ENCODE peak calls at places on chromosomes 2 and 18, in nine cellular contexts. V is PC-9; O is fibroblast of lung; Z is CD8-positive, alpha-beta T cell; N is MM.1S; X is brain microvascular endothelial cell; Q is mammary epithelial cell; J is AG04450; M is choroid plexus epithelial cell. Y is an unnamed sample.
A peak's percentile ranks its signal among the peaks of the same experiment; 100 is the strongest.

GRCh38 chr2:197606180-197606579 is 69.2 kb downstream of the RFTN2 start:
- DNase-seq in N (no peak), Z (no peak), J (no peak), X (no peak), M (no peak), O (no peak), V (no peak), Q (no peak), Y (no peak)

GRCh38 chr2:36710858-36711520 is 14.5 kb downstream of the VIT start:
- DNase-seq in V (no peak), M (no peak), X (no peak), Q (no peak), Z (no peak), O (no peak), N (no peak), J (no peak), Y (no peak)

GRCh38 chr2:100571668-100572067 is 8.9 kb downstream of the PDCL3 start:
- DNase-seq in N (no peak), O (no peak), Z (no peak), M (no peak), J (no peak), V (no peak), Q (no peak), X (no peak), Y (no peak)

GRCh38 chr2:143175435-143175834 is 46.2 kb downstream of the ARHGAP15 start:
- DNase-seq in M (no peak), N (no peak), X (no peak), Q (no peak), Z (no peak), J (no peak), V (no peak), O (no peak), Y (no peak)

GRCh38 chr2:35978218-35978617 is 377.4 kb upstream of the CRIM1 start:
- DNase-seq in Z (no peak), M (no peak), N (peak; percentile 64), Q (no peak), V (no peak), J (no peak), O (no peak), X (no peak), Y (no peak)

GRCh38 chr18:24683965-24684364 is 223.5 kb downstream of the HRH4 start:
- DNase-seq in X (no peak), V (no peak), J (no peak), N (no peak), M (no peak), O (no peak), Q (peak; percentile 11), Z (no peak), Y (no peak)

GRCh38 chr2:26978061-26978596 is 7.7 kb downstream of the MAPRE3 start:
- DNase-seq in Z (no peak), Q (peak; percentile 76), V (peak; percentile 41), X (no peak), N (no peak), O (peak; percentile 77), M (no peak), J (no peak), Y (no peak)

GRCh38 chr2:228938629-228939028 is 332.5 kb downstream of the PID1 start:
- DNase-seq in Z (no peak), M (peak; percentile 64), X (no peak), V (no peak), N (no peak), O (peak; percentile 10), Q (peak; percentile 22), J (no peak), Y (no peak)

GRCh38 chr2:196247114-196247978 is 76.0 kb upstream of the STK17B start:
- DNase-seq in V (no peak), X (no peak), O (no peak), M (no peak), Z (no peak), Q (no peak), J (no peak), N (no peak), Y (no peak)

GRCh38 chr2:196247979-196248286 is 76.6 kb upstream of the STK17B start:
- DNase-seq in V (no peak), J (no peak), O (no peak), X (no peak), Z (no peak), N (no peak), M (no peak), Q (no peak), Y (no peak)

GRCh38 chr2:196249171-196249570 is 77.8 kb upstream of the STK17B start:
- DNase-seq in Z (no peak), Q (no peak), N (no peak), V (no peak), X (no peak), O (peak; percentile 88), J (peak; percentile 72), M (no peak), Y (no peak)

GRCh38 chr2:196249860-196250259 is 78.5 kb upstream of the STK17B start:
- DNase-seq in M (no peak), J (no peak), Q (no peak), Z (no peak), N (peak; percentile 34), X (no peak), V (no peak), O (peak; percentile 82), Y (no peak)

DNA sequence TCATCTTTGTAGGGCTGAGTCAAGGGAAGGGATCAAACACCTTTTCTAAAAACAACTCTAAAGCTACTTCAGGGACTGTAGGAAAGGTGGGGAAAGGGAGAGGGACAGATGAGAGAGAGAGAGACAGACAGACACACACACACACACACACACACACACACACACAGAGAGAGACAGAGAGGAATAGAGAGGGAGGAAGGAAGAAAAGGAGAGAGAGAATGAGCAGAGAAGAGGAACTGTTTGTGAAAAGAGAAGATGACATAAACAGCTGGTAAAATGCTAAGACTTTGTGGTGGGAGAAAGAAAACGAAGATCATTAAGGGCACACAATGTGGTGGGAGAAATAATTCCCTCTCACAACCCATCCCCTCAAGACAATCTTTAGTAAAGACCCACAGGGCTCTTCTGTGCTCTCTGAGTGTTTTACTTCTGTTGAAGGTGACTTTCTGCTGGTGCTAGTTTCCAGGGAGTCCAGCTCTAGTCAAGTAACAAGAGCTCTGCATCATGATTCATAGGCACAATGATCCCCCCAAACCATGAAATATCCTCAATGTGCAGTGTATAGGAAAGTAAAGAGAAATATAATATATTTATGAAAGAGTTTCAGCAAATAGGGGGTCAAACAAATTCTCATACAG is 77.2 kb upstream of the STK17B start:
- DNase-seq in J (no peak), V (no peak), N (no peak), O (no peak), M (no peak), Q (no peak), X (no peak), Z (no peak), Y (no peak)
- H3K4me3 ChIP-seq in J (no peak overlapping the region), V (no peak overlapping the region), N (no peak overlapping the region), O (no peak overlapping the region), M (no peak overlapping the region), Q (no peak overlapping the region), X (no peak overlapping the region), Z (no peak overlapping the region), Y (no peak overlapping the region)

DNA sequence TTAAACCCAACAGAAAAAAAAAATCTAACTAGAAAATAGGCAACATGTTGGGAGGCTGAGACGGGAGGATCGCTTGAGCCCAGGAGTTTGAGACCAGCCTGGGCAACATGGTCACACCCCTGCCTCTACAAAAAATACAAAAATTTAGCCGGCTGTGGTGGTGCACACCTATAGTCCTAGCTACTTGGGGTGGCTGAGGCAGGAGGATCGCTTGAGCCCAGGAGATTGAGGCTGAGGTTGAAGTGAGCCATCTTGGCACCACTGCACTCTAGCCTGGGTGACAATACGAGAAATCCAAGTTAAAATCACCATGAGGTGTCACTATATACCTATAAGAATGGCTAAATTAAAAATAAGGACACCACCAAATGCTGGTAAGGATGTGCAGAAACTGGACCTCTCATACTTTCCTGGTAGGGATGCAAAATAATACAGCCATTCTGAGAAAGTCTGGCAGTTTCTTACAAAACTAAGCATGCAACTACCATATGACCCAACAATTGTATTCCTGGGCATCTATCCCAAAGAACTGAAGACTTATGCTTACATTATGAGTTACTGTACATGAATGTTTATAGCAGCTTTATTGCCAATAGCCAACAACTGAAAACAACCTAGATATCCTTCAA is 2.2 kb downstream of the SEPTIN10 start:
- DNase-seq in X (peak; percentile 28), V (no peak), Z (no peak), J (peak; percentile 78), O (peak; percentile 85), N (peak; percentile 66), Q (peak; percentile 34), M (peak; percentile 70), Y (no peak)
- TF ChIP-seq CTCF in X (no peak), V (no peak), Z (no peak), J (no peak), O (no peak), N (peak; percentile 45), Q (peak; percentile 37), M (peak; percentile 4), Y (no peak)

GRCh38 chr2:44778221-44778654 is 163.3 kb upstream of the SIX3 start:
- DNase-seq in M (no peak), Q (no peak), J (no peak), Z (no peak), X (no peak), N (no peak), O (peak; percentile 12), V (no peak), Y (no peak)

GRCh38 chr2:44778671-44779476 is 162.6 kb upstream of the SIX3 start:
- DNase-seq in X (no peak), Q (no peak), O (no peak), M (no peak), V (no peak), N (peak; percentile 15), J (no peak), Z (no peak), Y (no peak)

GRCh38 chr2:44776924-44777480 is 164.5 kb upstream of the SIX3 start:
- DNase-seq in O (no peak), M (no peak), N (no peak), X (no peak), Z (no peak), J (no peak), Q (no peak), V (no peak), Y (no peak)

GRCh38 chr2:44779793-44780192 is 161.7 kb upstream of the SIX3 start:
- DNase-seq in N (no peak), M (no peak), O (no peak), Z (no peak), J (no peak), X (no peak), Q (no peak), V (no peak), Y (no peak)

DNA sequence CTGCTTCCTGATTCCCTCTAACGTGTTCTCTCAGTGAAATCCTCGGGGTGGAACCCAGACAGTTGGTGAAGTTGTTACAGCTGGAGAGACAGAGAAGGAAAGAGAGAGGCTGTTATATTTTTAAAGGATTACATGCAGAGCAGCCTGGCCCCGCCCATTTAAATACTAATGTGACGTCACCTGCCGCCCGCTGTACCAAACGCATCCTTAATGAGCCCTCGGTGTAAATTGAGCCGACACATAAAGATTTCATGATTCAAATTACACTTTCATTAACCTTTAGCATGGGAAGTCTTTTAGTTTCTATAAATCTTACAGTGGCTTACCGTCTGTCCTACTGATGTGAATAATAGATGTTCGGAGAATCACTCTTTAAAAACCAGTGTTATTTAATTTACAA is 164.0 kb upstream of the SIX3 start:
- DNase-seq in V (peak; percentile 12), O (no peak), J (no peak), N (no peak), Q (no peak), Z (no peak), X (no peak), M (no peak), Y (no peak)
- H3K4me3 ChIP-seq in V (no peak overlapping the region), O (no peak overlapping the region), J (no peak overlapping the region), N (no peak overlapping the region), Q (no peak overlapping the region), Z (no peak overlapping the region), X (no peak overlapping the region), M (no peak overlapping the region), Y (no peak overlapping the region)

DNA sequence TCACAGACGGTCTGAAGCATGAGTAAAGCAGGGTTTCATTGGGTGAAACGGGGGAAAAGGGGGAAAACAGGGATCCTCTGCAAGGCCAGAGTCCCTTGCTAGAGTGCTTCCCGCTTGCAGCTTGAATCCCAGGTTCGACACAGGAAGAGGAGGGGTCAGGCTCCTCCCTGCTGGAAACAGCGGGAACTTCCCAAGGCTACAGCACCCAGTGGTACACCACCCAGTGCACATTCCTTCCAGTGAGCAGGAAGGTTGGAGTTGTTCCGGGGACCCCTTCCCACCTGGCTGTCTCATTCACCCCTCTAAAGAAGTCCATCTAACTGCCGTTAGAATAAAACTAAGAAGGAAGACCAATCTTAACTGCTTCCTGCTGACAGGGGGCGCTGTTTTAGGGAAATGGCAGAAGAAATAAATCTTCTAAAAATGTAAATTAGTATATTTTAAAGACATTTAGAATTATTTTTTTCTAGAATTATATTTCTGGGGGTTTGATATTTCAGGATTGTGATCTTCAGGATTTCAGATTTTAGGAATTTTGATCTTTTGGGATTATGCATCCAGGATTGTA is 230.9 kb downstream of the RBM43 start:
- DNase-seq in X (no peak), N (no peak), M (no peak), Q (no peak), V (no peak), J (no peak), Z (no peak), O (no peak), Y (no peak)
- TF ChIP-seq CTCF in X (peak; percentile 29), N (peak; percentile 7), M (peak; percentile 20), Q (peak; percentile 17), V (peak; percentile 39), J (peak; percentile 26), Z (no peak), O (peak; percentile 19), Y (peak; percentile 44)